ENCODE peak calls at places on chromosomes 12 and 14, in four cellular contexts. One of them, this sample, is unnamed.

GRCh38 chr14:91286530-91286937 is 42.0 kb upstream of the GPR68 start:
- DNase-seq in A549: peak
- DNase-seq in K562: peak
- DNase-seq in HepG2: peak
- DNase-seq in this sample: peak

GRCh38 chr12:1606021-1606622 is 11.7 kb upstream of the FBXL14 start:
- DNase-seq in A549: peak
- DNase-seq in K562: peak
- DNase-seq in HepG2: peak
- DNase-seq in this sample: peak

GRCh38 chr14:32329146-32329545 is at the start of gene AKAP6:
- DNase-seq in A549: no peak
- DNase-seq in K562: peak
- DNase-seq in HepG2: no peak
- DNase-seq in this sample: no peak

GRCh38 chr12:124365726-124366430 is 71.0 kb downstream of the RFLNA start:
- DNase-seq in A549: no peak
- DNase-seq in K562: no peak
- DNase-seq in HepG2: no peak
- DNase-seq in this sample: no peak

GRCh38 chr12:57085999-57086950 is 2.6 kb upstream of the NAB2 start:
- DNase-seq in A549: peak
- DNase-seq in K562: peak
- DNase-seq in HepG2: peak
- DNase-seq in this sample: peak

GRCh38 chr12:76259660-76260389 is 88.4 kb downstream of the BBS10 start:
- DNase-seq in A549: no peak
- DNase-seq in K562: no peak
- DNase-seq in HepG2: no peak
- DNase-seq in this sample: peak

GRCh38 chr12:11812558-11813421 is 163.3 kb downstream of the ETV6 start:
- DNase-seq in A549: no peak
- DNase-seq in K562: no peak
- DNase-seq in HepG2: peak
- DNase-seq in this sample: peak

GRCh38 chr14:90301580-90302181 is 30.1 kb downstream of the NRDE2 start:
- DNase-seq in A549: peak
- DNase-seq in K562: no peak
- DNase-seq in HepG2: peak
- DNase-seq in this sample: peak

GRCh38 chr12:64669270-64669842 is 59.1 kb downstream of the RASSF3 start:
- DNase-seq in A549: no peak
- DNase-seq in K562: no peak
- DNase-seq in HepG2: peak
- DNase-seq in this sample: peak

GRCh38 chr14:66601932-66602578 is 94.1 kb downstream of the GPHN start:
- DNase-seq in A549: no peak
- DNase-seq in K562: no peak
- DNase-seq in HepG2: no peak
- DNase-seq in this sample: no peak

GRCh38 chr12:10722905-10723866 is at the start of gene YBX3:
- DNase-seq in A549: peak
- DNase-seq in K562: peak
- DNase-seq in HepG2: peak
- DNase-seq in this sample: peak

GRCh38 chr12:95700316-95700785 is 90.2 kb downstream of the NTN4 start:
- DNase-seq in A549: peak
- DNase-seq in K562: no peak
- DNase-seq in HepG2: no peak
- DNase-seq in this sample: peak

GRCh38 chr14:100375273-100375962 is 52.3 kb downstream of the SLC25A47 start:
- DNase-seq in A549: peak
- DNase-seq in K562: peak
- DNase-seq in HepG2: peak
- DNase-seq in this sample: peak

GRCh38 chr12:56013482-56013881 is 7.4 kb upstream of the IKZF4 start:
- DNase-seq in A549: no peak
- DNase-seq in K562: no peak
- DNase-seq in HepG2: no peak
- DNase-seq in this sample: no peak

GRCh38 chr12:88202500-88202899 is 60.4 kb downstream of the TMTC3 start:
- DNase-seq in A549: no peak
- DNase-seq in K562: no peak
- DNase-seq in HepG2: no peak
- DNase-seq in this sample: peak

GRCh38 chr14:55851301-55851700 is 266.9 kb upstream of the PELI2 start:
- DNase-seq in A549: no peak
- DNase-seq in K562: no peak
- DNase-seq in HepG2: no peak
- DNase-seq in this sample: no peak

GRCh38 chr12:51419473-51420228 is 5.0 kb upstream of the SLC4A8 start:
- DNase-seq in A549: peak
- DNase-seq in K562: peak
- DNase-seq in HepG2: no peak
- DNase-seq in this sample: no peak

GRCh38 chr12:22333186-22333745 is 1.2 kb downstream of the ST8SIA1 start:
- DNase-seq in A549: no peak
- DNase-seq in K562: no peak
- DNase-seq in HepG2: no peak
- DNase-seq in this sample: peak

GRCh38 chr14:49934638-49935037 is 41.8 kb downstream of the ARF6 start:
- DNase-seq in A549: no peak
- DNase-seq in K562: no peak
- DNase-seq in HepG2: no peak
- DNase-seq in this sample: peak

GRCh38 chr14:104586832-104587620 is 7.5 kb downstream of the C14orf180 start:
- DNase-seq in A549: no peak
- DNase-seq in K562: no peak
- DNase-seq in HepG2: no peak
- DNase-seq in this sample: no peak

GRCh38 chr12:41439134-41439533 is 251.0 kb downstream of the PDZRN4 start:
- DNase-seq in A549: no peak
- DNase-seq in K562: no peak
- DNase-seq in HepG2: no peak
- DNase-seq in this sample: no peak

GRCh38 chr12:41439858-41440257 is 251.7 kb downstream of the PDZRN4 start:
- DNase-seq in A549: no peak
- DNase-seq in K562: no peak
- DNase-seq in HepG2: no peak
- DNase-seq in this sample: no peak

GRCh38 chr12:41437578-41437977 is 249.5 kb downstream of the PDZRN4 start:
- DNase-seq in A549: no peak
- DNase-seq in K562: no peak
- DNase-seq in HepG2: no peak
- DNase-seq in this sample: no peak

GRCh38 chr12:41441180-41441579 is 253.1 kb downstream of the PDZRN4 start:
- DNase-seq in A549: no peak
- DNase-seq in K562: no peak
- DNase-seq in HepG2: no peak
- DNase-seq in this sample: no peak

DNA sequence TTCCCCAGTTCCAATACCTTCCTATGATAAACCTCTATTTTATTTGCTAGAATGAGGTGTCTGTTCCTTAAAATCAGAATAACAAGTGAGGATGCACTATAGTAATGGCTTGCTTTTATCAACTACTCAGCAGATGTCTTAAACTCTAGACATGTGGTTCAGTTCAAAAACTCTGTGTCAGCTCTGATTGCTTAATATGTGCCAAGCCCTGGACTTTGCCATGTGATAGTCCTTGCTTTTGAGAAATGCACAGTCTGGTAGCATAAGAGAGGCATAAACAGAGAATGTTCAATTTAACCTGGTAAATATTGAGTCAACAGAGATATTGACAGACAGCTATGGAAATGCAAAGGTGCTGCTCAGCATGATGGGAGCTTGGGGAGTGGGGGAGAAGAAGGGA is 254.8 kb downstream of the PDZRN4 start:
- DNase-seq in A549: no peak
- DNase-seq in K562: no peak
- DNase-seq in HepG2: no peak
- DNase-seq in this sample: no peak
- TF ChIP-seq SMC3 in A549: no peak
- TF ChIP-seq SMC3 in K562: no peak
- TF ChIP-seq SMC3 in HepG2: no peak
- TF ChIP-seq SMC3 in this sample: no peak

GRCh38 chr12:110782922-110783321 is 40.2 kb upstream of the PPP1CC start:
- DNase-seq in A549: no peak
- DNase-seq in K562: no peak
- DNase-seq in HepG2: no peak
- DNase-seq in this sample: no peak
- TF ChIP-seq RAD21 in A549: no peak
- TF ChIP-seq RAD21 in K562: no peak
- TF ChIP-seq RAD21 in HepG2: no peak
- TF ChIP-seq RAD21 in this sample: no peak

DNA sequence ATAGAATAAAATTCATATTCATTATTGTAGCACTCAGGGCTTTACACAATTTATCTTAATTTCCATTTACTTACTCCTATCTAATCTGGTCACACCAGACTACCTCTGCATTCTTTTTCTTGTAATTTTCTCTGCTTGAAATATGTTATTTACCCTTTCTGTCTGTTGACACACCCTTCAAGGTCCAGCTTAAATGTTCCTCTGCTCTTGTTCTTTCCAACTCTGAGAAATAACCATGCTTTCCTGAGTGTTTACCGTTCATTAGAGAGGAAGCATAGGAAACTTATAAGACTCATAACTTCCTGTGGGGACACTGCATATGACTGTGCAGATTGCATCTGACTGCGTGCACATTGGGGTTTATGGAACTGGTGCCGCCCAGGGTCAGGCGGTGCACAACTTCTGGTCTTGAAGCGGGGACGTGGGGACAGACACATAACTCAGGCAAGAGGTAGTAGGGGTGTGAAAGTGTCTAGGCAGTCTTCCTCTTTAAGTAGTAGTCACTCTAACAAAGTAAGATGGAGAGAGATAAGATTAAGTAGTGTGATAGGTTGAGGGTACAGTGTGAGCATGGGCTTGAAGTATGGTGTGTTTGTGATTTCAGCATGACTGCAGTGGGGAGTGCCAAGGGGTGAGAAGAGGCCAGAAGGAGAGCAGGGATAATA is 42.6 kb upstream of the FOXJ2 start:
- DNase-seq in A549: no peak
- DNase-seq in K562: peak
- DNase-seq in HepG2: no peak
- DNase-seq in this sample: peak
- TF ChIP-seq MAFK in A549: no peak
- TF ChIP-seq MAFK in K562: peak
- TF ChIP-seq MAFK in HepG2: no peak
- TF ChIP-seq MAFK in this sample: no peak

DNA sequence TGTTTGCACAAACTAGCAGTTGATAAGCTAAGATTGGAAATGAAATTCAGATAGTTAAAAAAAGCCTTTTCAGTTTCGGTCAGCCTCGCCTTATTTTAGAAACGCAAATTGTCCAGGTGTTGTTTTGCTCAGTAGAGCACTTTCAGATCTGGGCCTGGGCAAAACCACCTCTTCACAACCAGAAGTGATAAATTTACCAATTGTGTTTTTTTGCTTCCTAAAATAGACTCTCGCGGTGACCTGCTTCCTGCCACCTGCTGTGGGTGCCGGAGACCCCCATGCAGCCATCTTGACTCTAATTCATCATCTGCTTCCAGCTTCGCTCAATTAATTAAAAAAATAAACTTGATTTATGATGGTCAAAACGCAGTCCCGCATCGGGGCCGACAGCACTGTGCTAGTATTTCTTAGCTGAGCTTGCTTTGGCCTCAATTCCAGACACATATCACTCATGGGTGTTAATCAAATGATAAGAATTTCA is 335.6 kb downstream of the TMEM121 start:
- DNase-seq in A549: no peak
- DNase-seq in K562: no peak
- DNase-seq in HepG2: no peak
- DNase-seq in this sample: no peak
- TF ChIP-seq SMC3 in A549: no peak
- TF ChIP-seq SMC3 in K562: no peak
- TF ChIP-seq SMC3 in HepG2: no peak
- TF ChIP-seq SMC3 in this sample: no peak

DNA sequence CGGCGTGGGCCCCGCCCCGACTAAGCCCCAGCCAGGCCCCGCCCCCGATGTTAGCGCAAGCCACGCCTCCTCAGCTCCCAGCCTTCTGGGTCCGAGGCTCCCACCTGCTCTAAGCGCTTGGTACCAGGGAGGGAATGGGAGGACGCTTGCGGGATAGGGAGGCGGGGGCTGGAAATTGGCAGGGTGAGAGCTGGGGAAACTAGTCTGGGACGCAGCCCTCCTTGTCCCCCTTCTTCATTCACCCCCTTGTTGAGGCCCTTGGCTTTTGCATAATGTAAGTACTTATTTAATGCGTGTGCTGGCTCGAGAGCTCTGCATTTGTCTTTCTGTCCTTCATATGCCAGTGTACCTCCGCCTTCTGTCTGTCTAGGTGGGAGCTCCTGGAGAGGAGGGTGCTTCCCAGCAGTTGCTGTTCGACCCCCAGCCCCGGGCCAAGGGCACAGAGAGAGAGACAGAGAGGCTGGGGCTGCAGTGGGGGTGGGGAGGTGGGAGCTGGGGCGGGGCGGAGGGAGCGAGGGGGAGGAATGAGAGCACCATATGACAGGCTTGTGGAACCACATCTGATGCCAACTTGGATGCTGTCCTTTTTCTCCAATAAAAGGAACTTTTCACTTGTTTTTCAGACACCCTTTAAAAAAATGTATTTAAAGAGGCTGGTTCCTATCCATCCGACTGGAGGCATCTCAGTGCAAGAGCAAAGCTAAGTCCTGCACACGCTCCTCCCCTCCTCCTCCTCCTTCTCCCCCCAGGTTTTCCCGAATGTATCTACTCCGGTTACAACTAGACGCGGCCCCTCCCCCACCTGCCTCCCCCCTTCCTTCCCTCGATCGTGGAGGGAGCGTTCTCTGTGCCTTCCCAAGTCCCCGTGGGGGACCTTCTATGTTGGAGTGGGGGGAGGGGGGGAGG is 25.6 kb upstream of the MAP1LC3B2 start:
- DNase-seq in A549: peak
- DNase-seq in K562: peak
- DNase-seq in HepG2: no peak
- DNase-seq in this sample: peak
- TF ChIP-seq RAD21 in A549: no peak
- TF ChIP-seq RAD21 in K562: peak
- TF ChIP-seq RAD21 in HepG2: no peak
- TF ChIP-seq RAD21 in this sample: peak

This sample was measured in IMR-90.